ENCODE peak calls at places on chromosome 1, in five cellular contexts. M is endodermal cell; K is aorta; N is CD8-positive, alpha-beta memory T cell; L is body of pancreas. F is an unnamed sample.
A peak's percentile ranks its signal among the peaks of the same experiment; 100 is the strongest.

GRCh38 chr1:25890249-25891034 is 14.9 kb upstream of the PAQR7 start:
- DNase-seq in N (no peak), K (no peak), M (peak; percentile 68), L (peak; percentile 83), F (peak; percentile 41)

GRCh38 chr1:23787701-23788100 is 3.2 kb upstream of the LYPLA2 start:
- DNase-seq in N (no peak), K (no peak), M (no peak), L (no peak), F (no peak)

GRCh38 chr1:59596432-59596831 is 218.3 kb upstream of the HOOK1 start:
- DNase-seq in N (no peak), L (peak; percentile 74), K (no peak), M (peak; percentile 66), F (no peak)

GRCh38 chr1:152018537-152018936 is 18.3 kb downstream of the S100A11 start:
- DNase-seq in M (peak; percentile 88), K (no peak), L (no peak), N (no peak), F (no peak)

GRCh38 chr1:82487778-82488177 is 687.0 kb downstream of the ADGRL2 start:
- DNase-seq in N (no peak), K (no peak), L (no peak), M (no peak), F (no peak)

GRCh38 chr1:95407864-95408291 is 173.9 kb downstream of the RWDD3 start:
- DNase-seq in K (no peak), N (no peak), L (no peak), M (peak; percentile 66), F (no peak)

GRCh38 chr1:35768350-35769187 is 1.2 kb downstream of the CLSPN start:
- DNase-seq in L (no peak), N (no peak), K (no peak), M (peak; percentile 57), F (no peak)

GRCh38 chr1:32068891-32069590 is 3.7 kb upstream of the TMEM39B start:
- DNase-seq in L (no peak), N (no peak), K (no peak), M (peak; percentile 67), F (no peak)

GRCh38 chr1:37574834-37575479 is 18.2 kb downstream of the DNALI1 start:
- DNase-seq in K (no peak), L (no peak), N (no peak), M (no peak), F (no peak)

GRCh38 chr1:236727521-236727920 is 41.2 kb downstream of the ACTN2 start:
- DNase-seq in L (no peak), K (no peak), N (no peak), M (no peak), F (no peak)

GRCh38 chr1:17826165-17826488 is 71.0 kb downstream of the ACTL8 start:
- DNase-seq in N (no peak), K (peak; percentile 65), M (peak; percentile 88), L (peak; percentile 33), F (peak; percentile 68)

GRCh38 chr1:210535796-210536195 is 207.1 kb downstream of the HHAT start:
- DNase-seq in L (no peak), N (no peak), K (no peak), M (no peak), F (no peak)

GRCh38 chr1:37128091-37128490 is 93.8 kb upstream of the GRIK3 start:
- DNase-seq in N (no peak), L (no peak), K (no peak), M (no peak), F (no peak)

GRCh38 chr1:172778461-172779455 is 119.9 kb downstream of the FASLG start:
- DNase-seq in L (no peak), K (no peak), M (no peak), N (peak; percentile 18), F (no peak)

GRCh38 chr1:197144570-197145325 is 1.7 kb downstream of the ASPM start:
- DNase-seq in M (no peak), K (no peak), N (no peak), L (no peak), F (peak; percentile 62)

GRCh38 chr1:61121631-61122030 is 39.3 kb downstream of the NFIA start:
- DNase-seq in L (no peak), M (no peak), K (no peak), N (no peak), F (no peak)

GRCh38 chr1:39639333-39640130 is at the start of gene HEYL:
- DNase-seq in N (peak; percentile 24), M (peak; percentile 95), K (peak; percentile 85), L (peak; percentile 92), F (no peak)

GRCh38 chr1:197352011-197352410 is 84.0 kb downstream of the CRB1 start:
- DNase-seq in K (no peak), L (no peak), M (no peak), N (no peak), F (no peak)

GRCh38 chr1:244218220-244218619 is 167.1 kb downstream of the ZBTB18 start:
- DNase-seq in K (no peak), N (no peak), M (no peak), L (no peak), F (no peak)

GRCh38 chr1:33010946-33011731 is 25.5 kb downstream of the AK2 start:
- DNase-seq in M (no peak), N (no peak), L (peak; percentile 91), K (no peak), F (peak; percentile 89)

GRCh38 chr1:110879758-110880606 is 7.0 kb downstream of the CD53 start:
- DNase-seq in N (peak; percentile 53), L (peak; percentile 41), K (no peak), M (no peak), F (no peak)

GRCh38 chr1:41681331-41682136 is 197.1 kb upstream of the EDN2 start:
- DNase-seq in N (no peak), L (no peak), M (no peak), K (no peak), F (no peak)

GRCh38 chr1:3996846-3997705 is 97.0 kb upstream of the C1orf174 start:
- DNase-seq in M (no peak), L (no peak), K (no peak), N (no peak), F (no peak)

GRCh38 chr1:53066941-53067738 is 5.1 kb downstream of the PODN start:
- DNase-seq in N (no peak), K (no peak), L (no peak), M (peak; percentile 39), F (no peak)

GRCh38 chr1:161074676-161075368 is 5.1 kb upstream of the ARHGAP30 start:
- DNase-seq in L (no peak), M (no peak), N (no peak), K (no peak), F (no peak)

GRCh38 chr1:108896160-108897150 is 19.7 kb downstream of the GPSM2 start:
- DNase-seq in N (no peak), L (no peak), K (no peak), M (peak; percentile 64), F (no peak)

GRCh38 chr1:208207388-208208131 is 36.6 kb downstream of the PLXNA2 start:
- DNase-seq in M (peak; percentile 56), K (peak; percentile 80), N (no peak), L (peak; percentile 84), F (peak; percentile 75)

GRCh38 chr1:169130683-169131082 is 24.2 kb downstream of the ATP1B1 start:
- DNase-seq in M (no peak), L (no peak), K (no peak), N (no peak), F (no peak)

GRCh38 chr1:227563319-227564201 is at the start of gene ZNF678:
- DNase-seq in K (peak; percentile 94), L (peak; percentile 97), N (peak; percentile 86), M (peak; percentile 97), F (peak; percentile 90)

GRCh38 chr1:200296091-200296661 is 113.7 kb downstream of the ZNF281 start:
- DNase-seq in K (no peak), L (peak; percentile 34), M (no peak), N (no peak), F (no peak)

GRCh38 chr1:223141021-223141420 is 2.0 kb downstream of the TLR5 start:
- DNase-seq in L (peak; percentile 47), K (no peak), M (no peak), N (no peak), F (no peak)

GRCh38 chr1:236522937-236523703 is 662 bp upstream of the LGALS8 start:
- DNase-seq in L (peak; percentile 66), M (peak; percentile 73), N (no peak), K (peak; percentile 65), F (peak; percentile 70)

GRCh38 chr1:26744075-26744958 is 43.4 kb upstream of the PIGV start:
- DNase-seq in K (peak; percentile 90), L (peak; percentile 82), M (peak; percentile 81), N (peak; percentile 84), F (peak; percentile 59)

GRCh38 chr1:1124786-1125642 is 9.1 kb upstream of the C1orf159 start:
- DNase-seq in M (peak; percentile 48), N (no peak), K (no peak), L (no peak), F (no peak)

GRCh38 chr1:10703702-10704101 is 92.7 kb downstream of the CASZ1 start:
- DNase-seq in K (no peak), N (no peak), L (no peak), M (no peak), F (no peak)
- H3K4me3 ChIP-seq in K (no peak overlapping the region), N (no peak overlapping the region), L (no peak overlapping the region), M (no peak overlapping the region), F (no peak overlapping the region)

GRCh38 chr1:206661161-206661820 is 23.4 kb upstream of the MAPKAPK2 start:
- DNase-seq in N (no peak), K (no peak), L (no peak), M (no peak), F (no peak)

GRCh38 chr1:206656936-206657335 is 21.6 kb downstream of the DYRK3 start:
- DNase-seq in N (no peak), M (no peak), K (no peak), L (no peak), F (no peak)

GRCh38 chr1:206658981-206659273 is 23.6 kb downstream of the DYRK3 start:
- DNase-seq in N (no peak), M (no peak), L (no peak), K (no peak), F (no peak)

GRCh38 chr1:206660136-206660535 is 24.6 kb upstream of the MAPKAPK2 start:
- DNase-seq in L (no peak), N (no peak), M (no peak), K (no peak), F (no peak)

GRCh38 chr1:206658264-206658980 is 23.1 kb downstream of the DYRK3 start:
- DNase-seq in K (peak; percentile 58), M (peak; percentile 92), N (peak; percentile 45), L (no peak), F (peak; percentile 66)
- H3K27ac ChIP-seq in K (no peak overlapping the region), M (no peak overlapping the region), N (no peak overlapping the region), L (peak overlapping the region; percentile 79), F (peak overlapping the region; percentile 33)

GRCh38 chr1:225813250-225813964 is 3.5 kb downstream of the EPHX1 start:
- DNase-seq in N (no peak), L (peak; percentile 78), M (peak; percentile 67), K (peak; percentile 71), F (peak; percentile 94)
- H3K4me1 ChIP-seq in N (no peaks in the 10 kb centered on the region), L (peaks cover 80% of the 10 kb centered on the region), M (peaks cover 28% of the 10 kb centered on the region), K (peaks cover 8% of the 10 kb centered on the region), F (peaks cover 60% of the 10 kb centered on the region)

GRCh38 chr1:112954945-112955677 is 885 bp downstream of the SLC16A1 start:
- DNase-seq in K (peak; percentile 65), M (peak; percentile 92), L (peak; percentile 2), N (peak; percentile 41), F (peak; percentile 54)

GRCh38 chr1:112956503-112957132 is 622 bp upstream of the SLC16A1 start:
- DNase-seq in N (peak; percentile 34), K (no peak), L (peak; percentile 16), M (peak; percentile 90), F (peak; percentile 71)

GRCh38 chr1:112957133-112957812 is 1.3 kb upstream of the SLC16A1 start:
- DNase-seq in K (no peak), M (peak; percentile 77), N (peak; percentile 47), L (peak; percentile 4), F (no peak)

GRCh38 chr1:112955678-112956502 is at the start of gene SLC16A1:
- DNase-seq in M (peak; percentile 93), K (peak; percentile 96), L (peak; percentile 87), N (peak; percentile 84), F (peak; percentile 96)

GRCh38 chr1:112954059-112954458 is 1.9 kb downstream of the SLC16A1 start:
- DNase-seq in N (no peak), K (no peak), M (no peak), L (no peak), F (no peak)
- H3K4me3 ChIP-seq in N (peak overlapping the region; percentile 44), K (no peak overlapping the region), M (peak overlapping the region; percentile 94), L (no peak overlapping the region), F (no peak overlapping the region)